ENCODE peak calls at places on chromosomes 1 and 21, in ten cellular contexts. O is PC-3, Z is mesendoderm, E is adipocyte, S is mammary epithelial cell, N is NT2/D1, T is H1, W is keratinocyte, H is neural progenitor cell, Y is fibroblast of lung. I is an unnamed sample.

GRCh38 chr1:47004004-47004403 is 19.5 kb upstream of the CYP4X1 start:
- DNase-seq in Z (no peak), S (no peak), T (no peak), O (no peak), N (no peak), Y (no peak), W (no peak), H (no peak), E (no peak), I (no peak)

GRCh38 chr21:26041441-26042180 is 129.0 kb downstream of the APP start:
- DNase-seq in O (peak), Y (peak), S (peak), E (peak), W (no peak), H (no peak), Z (no peak), T (no peak), N (no peak), I (peak)

GRCh38 chr1:25562101-25562927 is 18.9 kb downstream of the LDLRAP1 start:
- DNase-seq in O (no peak), H (no peak), E (no peak), N (no peak), T (no peak), W (no peak), Z (no peak), Y (no peak), S (no peak), I (no peak)

GRCh38 chr21:44374601-44375280 is 21.3 kb downstream of the TRPM2 start:
- DNase-seq in S (no peak), N (no peak), O (no peak), Z (no peak), T (no peak), E (no peak), Y (no peak), H (no peak), W (no peak), I (no peak)

GRCh38 chr21:31874817-31875216 is 2.0 kb downstream of the HUNK start:
- DNase-seq in E (no peak), T (no peak), W (no peak), O (no peak), N (no peak), Z (peak), H (peak), S (no peak), Y (no peak), I (no peak)

GRCh38 chr1:193392686-193393085 is 206.3 kb upstream of the B3GALT2 start:
- DNase-seq in T (no peak), S (no peak), Y (no peak), W (no peak), Z (peak), E (no peak), N (no peak), H (peak), O (no peak), I (no peak)

GRCh38 chr1:235650341-235651169 is 971 bp upstream of the GNG4 start:
- DNase-seq in T (no peak), S (no peak), N (no peak), E (peak), Y (peak), H (peak), W (no peak), Z (peak), O (no peak), I (no peak)

GRCh38 chr21:30194701-30195299 is 21.1 kb downstream of the CLDN8 start:
- DNase-seq in S (peak), W (peak), Z (peak), E (peak), N (peak), T (no peak), O (peak), Y (peak), H (peak), I (no peak)

GRCh38 chr1:158509471-158510161 is 37.6 kb downstream of the OR10R2 start:
- DNase-seq in T (no peak), N (no peak), W (no peak), Y (no peak), O (no peak), H (peak), S (no peak), Z (no peak), E (no peak), I (no peak)

GRCh38 chr1:59570524-59570923 is 244.2 kb upstream of the HOOK1 start:
- DNase-seq in E (no peak), S (no peak), Z (no peak), T (no peak), H (no peak), O (peak), W (no peak), N (no peak), Y (peak), I (peak)

GRCh38 chr1:94862718-94863117 is 42.6 kb downstream of the SLC44A3 start:
- DNase-seq in T (no peak), N (no peak), S (peak), W (peak), H (no peak), Z (no peak), E (no peak), O (peak), Y (no peak), I (no peak)

GRCh38 chr1:182111496-182111895 is 50.0 kb upstream of the ZNF648 start:
- DNase-seq in N (no peak), S (no peak), O (no peak), T (no peak), Y (no peak), H (no peak), W (no peak), E (no peak), Z (no peak), I (no peak)

GRCh38 chr1:156433032-156433431 is 64.0 kb downstream of the RHBG start:
- DNase-seq in W (no peak), H (no peak), Y (no peak), S (no peak), N (no peak), T (no peak), O (no peak), Z (no peak), E (no peak), I (no peak)

GRCh38 chr1:58975888-58976287 is 192.0 kb upstream of the JUN start:
- DNase-seq in W (peak), O (no peak), N (no peak), H (no peak), E (no peak), T (no peak), Z (no peak), S (peak), Y (no peak), I (no peak)

GRCh38 chr1:226586650-226587443 is 38.3 kb downstream of the STUM start:
- DNase-seq in T (no peak), S (no peak), E (no peak), H (no peak), O (no peak), Y (no peak), N (no peak), Z (no peak), W (no peak), I (no peak)

GRCh38 chr1:184583837-184584236 is 170.8 kb downstream of the EDEM3 start:
- DNase-seq in W (no peak), N (no peak), Y (peak), Z (peak), S (no peak), T (no peak), E (no peak), H (peak), O (no peak), I (no peak)

GRCh38 chr1:245986404-245987221 is 520.5 kb downstream of the SMYD3 start:
- DNase-seq in S (peak), H (no peak), Y (peak), T (no peak), E (peak), O (peak), W (no peak), N (no peak), Z (peak), I (peak)

GRCh38 chr1:220918285-220918951 is 39.2 kb downstream of the HLX start:
- DNase-seq in O (peak), N (no peak), Z (peak), W (no peak), H (no peak), T (no peak), E (no peak), Y (no peak), S (no peak), I (no peak)

GRCh38 chr1:212607206-212607923 is 1.2 kb upstream of the ATF3 start:
- DNase-seq in E (peak), Z (no peak), Y (no peak), W (no peak), O (peak), T (no peak), S (peak), N (no peak), H (peak), I (no peak)

GRCh38 chr21:44517175-44517899 is 22.7 kb downstream of the KRTAP10-1 start:
- DNase-seq in Y (peak), H (no peak), E (no peak), W (no peak), S (no peak), O (no peak), Z (peak), T (no peak), N (peak), I (no peak)

GRCh38 chr1:200374569-200375312 is 35.1 kb downstream of the ZNF281 start:
- DNase-seq in Y (no peak), H (no peak), T (no peak), Z (no peak), S (no peak), E (no peak), N (no peak), W (no peak), O (peak), I (peak)

GRCh38 chr1:200372885-200373181 is 37.0 kb downstream of the ZNF281 start:
- DNase-seq in E (no peak), Y (no peak), O (no peak), Z (no peak), W (no peak), N (no peak), H (no peak), S (no peak), T (no peak), I (no peak)

GRCh38 chr1:200369706-200370105 is 40.1 kb downstream of the ZNF281 start:
- DNase-seq in E (no peak), O (peak), N (no peak), H (no peak), Y (no peak), W (no peak), T (no peak), S (no peak), Z (no peak), I (no peak)

GRCh38 chr1:200373811-200374231 is 36.0 kb downstream of the ZNF281 start:
- DNase-seq in H (peak), O (no peak), S (no peak), Z (peak), N (peak), T (no peak), W (no peak), E (no peak), Y (no peak), I (no peak)

DNA sequence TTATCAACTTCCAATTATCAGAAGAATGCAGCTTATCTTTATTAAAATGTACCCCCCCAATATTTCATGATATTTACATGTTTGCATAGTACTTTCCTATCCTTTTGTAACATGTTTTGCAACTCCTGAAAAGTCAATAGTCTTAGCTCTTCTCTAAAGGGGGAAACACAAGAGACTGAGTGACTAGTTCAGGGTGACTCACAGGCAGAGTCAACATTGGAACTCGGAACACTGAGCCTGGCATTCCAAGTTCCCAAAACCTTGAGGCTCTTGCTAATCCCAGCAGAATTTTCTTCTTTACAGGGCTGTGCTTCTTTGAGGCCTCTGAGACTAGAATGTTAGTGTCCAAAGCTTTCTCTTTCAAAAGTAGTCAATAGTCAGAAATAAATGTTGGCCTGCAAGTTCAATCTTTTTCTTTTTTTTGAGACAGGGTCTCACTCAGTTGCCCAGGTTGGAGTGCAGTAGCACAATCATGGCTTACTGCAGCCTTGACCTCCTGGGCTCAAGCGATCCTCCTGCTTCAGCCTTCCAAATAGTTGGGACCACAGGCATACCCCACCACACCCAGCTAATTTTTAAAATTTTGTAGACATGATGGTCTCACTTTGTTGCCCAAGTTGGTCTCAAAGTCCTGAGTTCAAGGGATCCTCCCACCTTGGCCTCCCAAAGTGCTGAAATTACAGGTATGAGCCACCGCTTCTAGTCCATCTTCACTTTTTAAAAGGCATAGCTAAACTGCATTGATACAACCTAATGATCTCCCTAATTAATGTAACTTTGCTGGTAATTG is 37.5 kb downstream of the ZNF281 start:
- DNase-seq in Y (peak), W (no peak), H (no peak), Z (peak), O (peak), E (peak), T (peak), S (peak), N (no peak), I (peak)
- H3K9ac ChIP-seq in Y (no peak), W (no peak), H (no peak), Z (no peak), O (peak), E (peak), T (no peak), S (no peak), N (peak), I (peak)

GRCh38 chr1:17624540-17625256 is 85.2 kb downstream of the ARHGEF10L start:
- DNase-seq in T (no peak), N (no peak), O (peak), E (peak), Y (peak), Z (no peak), H (no peak), S (peak), W (peak), I (peak)
- H3K9ac ChIP-seq in T (no peak), N (no peak), O (no peak), E (peak), Y (no peak), Z (no peak), H (no peak), S (no peak), W (peak), I (no peak)

GRCh38 chr1:23836037-23836436 is 10.8 kb upstream of the HMGCL start:
- DNase-seq in N (no peak), S (no peak), W (no peak), Z (no peak), E (no peak), H (no peak), O (no peak), Y (no peak), T (no peak), I (no peak)

GRCh38 chr1:23837905-23838304 is 12.7 kb upstream of the HMGCL start:
- DNase-seq in Y (no peak), O (no peak), Z (peak), S (no peak), E (no peak), W (no peak), T (no peak), N (no peak), H (no peak), I (no peak)

GRCh38 chr1:23843644-23844043 is 18.4 kb upstream of the HMGCL start:
- DNase-seq in S (no peak), T (no peak), Z (no peak), Y (no peak), E (no peak), N (no peak), W (no peak), H (no peak), O (no peak), I (no peak)

GRCh38 chr1:23838401-23838866 is 13.2 kb upstream of the HMGCL start:
- DNase-seq in T (no peak), N (no peak), Z (peak), S (peak), W (no peak), E (peak), O (peak), H (peak), Y (peak), I (peak)
- H3K9ac ChIP-seq in T (no peak), N (no peak), Z (no peak), S (no peak), W (no peak), E (peak), O (no peak), H (no peak), Y (no peak), I (no peak)

GRCh38 chr1:113681596-113682337 is 77.5 kb downstream of the PHTF1 start:
- DNase-seq in S (no peak), N (no peak), H (no peak), T (no peak), O (no peak), Y (no peak), E (no peak), W (no peak), Z (no peak), I (no peak)
- H3K9ac ChIP-seq in S (no peak), N (no peak), H (no peak), T (no peak), O (no peak), Y (no peak), E (no peak), W (no peak), Z (no peak), I (no peak)

GRCh38 chr1:53704804-53705445 is 34.0 kb downstream of the GLIS1 start:
- DNase-seq in W (no peak), Z (peak), S (no peak), Y (no peak), H (no peak), N (no peak), E (no peak), O (no peak), T (no peak), I (no peak)
- H3K9ac ChIP-seq in W (no peak), Z (no peak), S (no peak), Y (no peak), H (no peak), N (no peak), E (no peak), O (no peak), T (no peak), I (no peak)

GRCh38 chr1:172751668-172752067 is 92.8 kb downstream of the FASLG start:
- DNase-seq in T (no peak), Y (peak), O (no peak), S (no peak), E (no peak), H (no peak), N (no peak), Z (no peak), W (no peak), I (no peak)

GRCh38 chr1:172756029-172756428 is 97.1 kb downstream of the FASLG start:
- DNase-seq in T (no peak), W (no peak), O (no peak), Y (no peak), N (no peak), H (no peak), S (no peak), E (no peak), Z (no peak), I (no peak)

GRCh38 chr1:172754609-172755008 is 95.7 kb downstream of the FASLG start:
- DNase-seq in H (no peak), W (no peak), T (no peak), Y (no peak), N (no peak), O (no peak), Z (no peak), E (no peak), S (no peak), I (no peak)

GRCh38 chr1:172755099-172755498 is 96.2 kb downstream of the FASLG start:
- DNase-seq in W (no peak), T (no peak), Z (no peak), N (no peak), O (no peak), H (no peak), S (no peak), E (no peak), Y (no peak), I (no peak)

DNA sequence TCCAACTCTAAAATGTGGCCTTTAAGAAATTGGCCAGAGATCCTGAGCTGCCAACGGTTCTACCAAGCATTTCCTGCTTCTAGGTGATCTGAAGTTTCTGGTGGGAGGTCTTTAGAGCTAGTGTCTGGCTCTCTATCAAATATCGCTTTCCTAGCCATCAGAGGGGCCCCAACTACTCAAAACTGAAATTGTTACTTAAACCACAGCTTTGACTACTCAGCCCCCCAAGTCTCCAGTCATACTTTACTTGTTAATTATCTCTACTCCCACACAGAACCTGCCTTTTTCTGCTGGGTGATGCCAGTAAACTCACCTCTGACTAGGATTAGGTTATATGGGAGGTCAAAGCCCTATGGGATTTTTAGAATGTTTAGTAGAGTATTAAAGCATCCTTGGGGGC is 95.1 kb downstream of the FASLG start:
- DNase-seq in H (no peak), T (no peak), Y (no peak), W (no peak), Z (no peak), O (no peak), E (no peak), N (no peak), S (no peak), I (no peak)
- H3K9ac ChIP-seq in H (no peak), T (no peak), Y (no peak), W (no peak), Z (no peak), O (no peak), E (no peak), N (no peak), S (no peak), I (no peak)

GRCh38 chr1:210299501-210299900 is 29.2 kb upstream of the HHAT start:
- DNase-seq in T (no peak), Z (peak), W (peak), H (no peak), S (peak), N (peak), Y (no peak), O (no peak), E (no peak), I (no peak)

GRCh38 chr1:210296682-210297081 is 32.0 kb upstream of the HHAT start:
- DNase-seq in N (no peak), E (no peak), O (no peak), Y (no peak), W (no peak), S (no peak), H (no peak), Z (no peak), T (no peak), I (no peak)

GRCh38 chr1:210301254-210301955 is 27.3 kb upstream of the HHAT start:
- DNase-seq in Z (no peak), Y (no peak), S (no peak), E (peak), W (no peak), N (no peak), T (no peak), O (no peak), H (no peak), I (peak)

GRCh38 chr1:210298936-210299335 is 29.8 kb upstream of the HHAT start:
- DNase-seq in Z (no peak), O (no peak), E (peak), S (no peak), Y (no peak), W (no peak), H (no peak), N (no peak), T (no peak), I (peak)

DNA sequence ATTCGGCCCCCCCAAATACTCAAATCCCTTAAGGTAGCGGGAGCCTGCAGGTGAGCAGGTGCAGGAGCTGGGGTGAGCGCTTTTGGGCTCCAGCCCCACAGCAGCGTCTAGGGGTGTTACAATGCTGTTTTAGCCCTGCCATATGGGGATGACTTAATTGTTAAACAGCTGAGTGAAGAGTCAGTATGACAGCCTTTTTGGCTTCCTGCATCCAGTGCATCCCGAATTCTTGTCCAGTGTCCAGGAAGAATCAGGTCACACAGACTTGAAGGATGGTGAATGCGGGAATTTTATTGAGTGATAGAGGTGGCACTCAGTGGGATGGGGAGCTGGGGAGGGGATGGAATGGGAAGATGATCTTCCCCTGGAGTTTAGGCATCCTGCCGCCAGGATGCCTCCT is 30.4 kb upstream of the HHAT start:
- DNase-seq in O (no peak), H (no peak), W (no peak), Y (no peak), Z (no peak), S (no peak), N (no peak), E (no peak), T (no peak), I (no peak)
- H3K9ac ChIP-seq in O (no peak), H (no peak), W (no peak), Y (no peak), Z (no peak), S (no peak), N (no peak), E (no peak), T (no peak), I (no peak)

I was measured in astrocyte.